ENCODE peak calls at places on chromosome 11, in four cellular contexts. One of them, this sample, is unnamed.

GRCh38 chr11:86374121-86374520 is 566 bp upstream of the CCDC81 start:
- DNase-seq in germinal center: no peak
- DNase-seq in stimulated activated CD4-positive, alpha-beta T cell treated with anti-CD3 and anti-CD28 coated beads, Interleukin-12 subunit alpha, Interleukin-12 subunit beta, amount 100 ng/mL, for 4 hours: no peak
- DNase-seq in ecto neural progenitor cell: no peak
- DNase-seq in this sample: no peak

GRCh38 chr11:129278586-129279319 is 86.6 kb upstream of the ARHGAP32 start:
- DNase-seq in germinal center: peak
- DNase-seq in stimulated activated CD4-positive, alpha-beta T cell treated with anti-CD3 and anti-CD28 coated beads, Interleukin-12 subunit alpha, Interleukin-12 subunit beta, amount 100 ng/mL, for 4 hours: peak
- DNase-seq in ecto neural progenitor cell: peak
- DNase-seq in this sample: no peak

GRCh38 chr11:22730319-22730718 is 63.9 kb downstream of the GAS2 start:
- DNase-seq in germinal center: no peak
- DNase-seq in stimulated activated CD4-positive, alpha-beta T cell treated with anti-CD3 and anti-CD28 coated beads, Interleukin-12 subunit alpha, Interleukin-12 subunit beta, amount 100 ng/mL, for 4 hours: no peak
- DNase-seq in ecto neural progenitor cell: no peak
- DNase-seq in this sample: no peak

GRCh38 chr11:104320091-104320490 is 156.1 kb upstream of the PDGFD start:
- DNase-seq in germinal center: no peak
- DNase-seq in stimulated activated CD4-positive, alpha-beta T cell treated with anti-CD3 and anti-CD28 coated beads, Interleukin-12 subunit alpha, Interleukin-12 subunit beta, amount 100 ng/mL, for 4 hours: no peak
- DNase-seq in ecto neural progenitor cell: no peak
- DNase-seq in this sample: no peak

GRCh38 chr11:95417832-95418231 is 186.8 kb upstream of the SESN3 start:
- DNase-seq in germinal center: no peak
- DNase-seq in stimulated activated CD4-positive, alpha-beta T cell treated with anti-CD3 and anti-CD28 coated beads, Interleukin-12 subunit alpha, Interleukin-12 subunit beta, amount 100 ng/mL, for 4 hours: no peak
- DNase-seq in ecto neural progenitor cell: no peak
- DNase-seq in this sample: no peak

GRCh38 chr11:86167499-86168161 is 76.9 kb upstream of the EED start:
- DNase-seq in germinal center: no peak
- DNase-seq in stimulated activated CD4-positive, alpha-beta T cell treated with anti-CD3 and anti-CD28 coated beads, Interleukin-12 subunit alpha, Interleukin-12 subunit beta, amount 100 ng/mL, for 4 hours: no peak
- DNase-seq in ecto neural progenitor cell: no peak
- DNase-seq in this sample: no peak

GRCh38 chr11:71221201-71221600 is 31.2 kb downstream of the SHANK2 start:
- DNase-seq in germinal center: no peak
- DNase-seq in stimulated activated CD4-positive, alpha-beta T cell treated with anti-CD3 and anti-CD28 coated beads, Interleukin-12 subunit alpha, Interleukin-12 subunit beta, amount 100 ng/mL, for 4 hours: no peak
- DNase-seq in ecto neural progenitor cell: no peak
- DNase-seq in this sample: no peak

GRCh38 chr11:47533690-47534135 is 19.2 kb downstream of the CELF1 start:
- DNase-seq in germinal center: no peak
- DNase-seq in stimulated activated CD4-positive, alpha-beta T cell treated with anti-CD3 and anti-CD28 coated beads, Interleukin-12 subunit alpha, Interleukin-12 subunit beta, amount 100 ng/mL, for 4 hours: no peak
- DNase-seq in ecto neural progenitor cell: no peak
- DNase-seq in this sample: no peak

GRCh38 chr11:69001301-69002081 is 11.6 kb downstream of the MRGPRF start:
- DNase-seq in germinal center: no peak
- DNase-seq in stimulated activated CD4-positive, alpha-beta T cell treated with anti-CD3 and anti-CD28 coated beads, Interleukin-12 subunit alpha, Interleukin-12 subunit beta, amount 100 ng/mL, for 4 hours: no peak
- DNase-seq in ecto neural progenitor cell: peak
- DNase-seq in this sample: no peak

GRCh38 chr11:117818036-117818858 is 6.3 kb downstream of the FXYD2 start:
- DNase-seq in germinal center: no peak
- DNase-seq in stimulated activated CD4-positive, alpha-beta T cell treated with anti-CD3 and anti-CD28 coated beads, Interleukin-12 subunit alpha, Interleukin-12 subunit beta, amount 100 ng/mL, for 4 hours: peak
- DNase-seq in ecto neural progenitor cell: no peak
- DNase-seq in this sample: no peak

GRCh38 chr11:123798513-123799252 is 7.5 kb downstream of the OR6M1 start:
- DNase-seq in germinal center: no peak
- DNase-seq in stimulated activated CD4-positive, alpha-beta T cell treated with anti-CD3 and anti-CD28 coated beads, Interleukin-12 subunit alpha, Interleukin-12 subunit beta, amount 100 ng/mL, for 4 hours: no peak
- DNase-seq in ecto neural progenitor cell: no peak
- DNase-seq in this sample: no peak

GRCh38 chr11:2529636-2530035 is 84.8 kb downstream of the KCNQ1 start:
- DNase-seq in germinal center: no peak
- DNase-seq in stimulated activated CD4-positive, alpha-beta T cell treated with anti-CD3 and anti-CD28 coated beads, Interleukin-12 subunit alpha, Interleukin-12 subunit beta, amount 100 ng/mL, for 4 hours: no peak
- DNase-seq in ecto neural progenitor cell: no peak
- DNase-seq in this sample: no peak

GRCh38 chr11:130832571-130833432 is 83.5 kb downstream of the SNX19 start:
- DNase-seq in germinal center: no peak
- DNase-seq in stimulated activated CD4-positive, alpha-beta T cell treated with anti-CD3 and anti-CD28 coated beads, Interleukin-12 subunit alpha, Interleukin-12 subunit beta, amount 100 ng/mL, for 4 hours: no peak
- DNase-seq in ecto neural progenitor cell: no peak
- DNase-seq in this sample: no peak

GRCh38 chr11:122126024-122126678 is 10.1 kb upstream of the BLID start:
- DNase-seq in germinal center: no peak
- DNase-seq in stimulated activated CD4-positive, alpha-beta T cell treated with anti-CD3 and anti-CD28 coated beads, Interleukin-12 subunit alpha, Interleukin-12 subunit beta, amount 100 ng/mL, for 4 hours: no peak
- DNase-seq in ecto neural progenitor cell: no peak
- DNase-seq in this sample: no peak

GRCh38 chr11:44779736-44780520 is 53.2 kb downstream of the TSPAN18 start:
- DNase-seq in germinal center: no peak
- DNase-seq in stimulated activated CD4-positive, alpha-beta T cell treated with anti-CD3 and anti-CD28 coated beads, Interleukin-12 subunit alpha, Interleukin-12 subunit beta, amount 100 ng/mL, for 4 hours: no peak
- DNase-seq in ecto neural progenitor cell: no peak
- DNase-seq in this sample: no peak

GRCh38 chr11:123594921-123595320 is 59.5 kb downstream of the SCN3B start:
- DNase-seq in germinal center: no peak
- DNase-seq in stimulated activated CD4-positive, alpha-beta T cell treated with anti-CD3 and anti-CD28 coated beads, Interleukin-12 subunit alpha, Interleukin-12 subunit beta, amount 100 ng/mL, for 4 hours: no peak
- DNase-seq in ecto neural progenitor cell: no peak
- DNase-seq in this sample: no peak